ENCODE peak calls at places on chromosomes 12 and 14, in six cellular contexts. V, J, B, F, T and S are unnamed samples.

GRCh38 chr12:3225154-3225795 is 148.1 kb downstream of the TSPAN9 start:
- DNase-seq in T (no peak), B (peak; percentile 78), J (no peak), F (no peak), V (peak; percentile 76), S (peak; percentile 89)

GRCh38 chr12:79317184-79317847 is 373.4 kb downstream of the PAWR start:
- DNase-seq in V (no peak), F (no peak), T (no peak), B (no peak), J (no peak), S (no peak)

GRCh38 chr12:89783321-89784060 is 74.9 kb upstream of the ATP2B1 start:
- DNase-seq in B (peak; percentile 78), V (no peak), F (no peak), J (no peak), T (peak; percentile 21), S (peak; percentile 64)

GRCh38 chr14:34981743-34982420 is 910 bp upstream of the SRP54 start:
- DNase-seq in T (peak; percentile 50), F (no peak), B (no peak), J (peak; percentile 79), V (peak; percentile 35), S (peak; percentile 58)

GRCh38 chr14:52267501-52268190 is at the start of gene PTGDR:
- DNase-seq in J (peak; percentile 89), F (peak; percentile 41), V (no peak), T (peak; percentile 86), B (peak; percentile 52), S (peak; percentile 16)

GRCh38 chr14:94048676-94049624 is 22.8 kb downstream of the OTUB2 start:
- DNase-seq in V (no peak), F (no peak), T (no peak), B (no peak), J (peak; percentile 20), S (no peak)

GRCh38 chr12:20040844-20041243 is 327.5 kb upstream of the PDE3A start:
- DNase-seq in B (no peak), F (no peak), J (no peak), T (no peak), V (peak; percentile 3), S (peak; percentile 54)

GRCh38 chr12:85191-85666 is 18.7 kb downstream of the IQSEC3 start:
- DNase-seq in T (no peak), V (no peak), J (no peak), F (no peak), B (no peak), S (no peak)

GRCh38 chr14:32244404-32244803 is 41.3 kb upstream of the RNU6-8 start:
- DNase-seq in T (no peak), J (no peak), V (no peak), B (no peak), F (no peak), S (peak; percentile 26)

GRCh38 chr14:81990312-81990761 is 456.7 kb upstream of the SEL1L start:
- DNase-seq in J (no peak), V (peak; percentile 43), B (peak; percentile 57), T (peak; percentile 40), F (no peak), S (peak; percentile 63)

GRCh38 chr12:848519-849191 is 96.3 kb downstream of the WNK1 start:
- DNase-seq in B (peak; percentile 41), T (no peak), J (no peak), V (no peak), F (no peak), S (peak; percentile 72)

GRCh38 chr14:89476515-89476914 is 59.5 kb upstream of the FOXN3 start:
- DNase-seq in T (no peak), V (no peak), B (no peak), J (no peak), F (no peak), S (no peak)

GRCh38 chr12:24172773-24173447 is 223.4 kb upstream of the SOX5 start:
- DNase-seq in T (no peak), B (no peak), F (no peak), J (no peak), V (no peak), S (no peak)

GRCh38 chr12:29152223-29152868 is 3.3 kb downstream of the FAR2 start:
- DNase-seq in T (no peak), B (no peak), F (no peak), J (no peak), V (no peak), S (no peak)

GRCh38 chr12:49294086-49294803 is 702 bp upstream of the PRPH start:
- DNase-seq in B (no peak), V (no peak), T (no peak), J (peak; percentile 36), F (no peak), S (no peak)

GRCh38 chr14:26820101-26820500 is 222.3 kb upstream of the NOVA1 start:
- DNase-seq in T (no peak), F (no peak), V (no peak), J (no peak), B (peak; percentile 92), S (peak; percentile 7)

GRCh38 chr12:99146185-99146584 is 501.1 kb downstream of the APAF1 start:
- DNase-seq in J (no peak), B (no peak), V (no peak), T (no peak), F (no peak), S (no peak)

GRCh38 chr14:105087963-105088811 is 23.0 kb upstream of the GPR132 start:
- DNase-seq in V (peak; percentile 40), J (peak; percentile 81), B (peak; percentile 78), F (peak; percentile 77), T (peak; percentile 53), S (peak; percentile 68)

GRCh38 chr14:49769171-49769570 is 1.2 kb downstream of the KLHDC2 start:
- DNase-seq in B (peak; percentile 62), F (no peak), T (peak; percentile 69), J (no peak), V (peak; percentile 56), S (peak; percentile 45)

GRCh38 chr12:57236925-57237652 is 7.6 kb downstream of the SHMT2 start:
- DNase-seq in V (no peak), T (no peak), F (no peak), J (peak; percentile 74), B (no peak), S (no peak)

GRCh38 chr12:57238854-57239554 is 9.5 kb downstream of the SHMT2 start:
- DNase-seq in V (peak; percentile 76), F (peak; percentile 89), B (peak; percentile 83), J (peak; percentile 97), T (peak; percentile 89), S (peak; percentile 91)

GRCh38 chr12:57237653-57237951 is 8.1 kb downstream of the SHMT2 start:
- DNase-seq in F (no peak), B (no peak), V (no peak), J (no peak), T (no peak), S (no peak)

GRCh38 chr12:57239587-57240068 is 10.1 kb downstream of the SHMT2 start:
- DNase-seq in J (no peak), T (no peak), F (no peak), V (no peak), B (no peak), S (no peak)

GRCh38 chr12:57237952-57238853 is 8.7 kb downstream of the SHMT2 start:
- DNase-seq in J (peak; percentile 81), T (no peak), B (no peak), V (no peak), F (no peak), S (no peak)
- H3K4me3 ChIP-seq in J (peak overlapping the region; percentile 57), T (peak overlapping the region; percentile 35), B (peak overlapping the region; percentile 47), V (peak overlapping the region; percentile 48), F (peak overlapping the region; percentile 36), S (peak overlapping the region; percentile 72)

GRCh38 chr14:75928587-75929230 is 53.1 kb downstream of the TGFB3 start:
- DNase-seq in J (no peak), T (no peak), B (peak; percentile 11), F (no peak), V (no peak), S (no peak)

GRCh38 chr14:75927564-75928087 is 54.2 kb downstream of the TGFB3 start:
- DNase-seq in T (no peak), V (no peak), J (no peak), B (no peak), F (no peak), S (no peak)

GRCh38 chr14:75926431-75926830 is 55.4 kb downstream of the TGFB3 start:
- DNase-seq in B (peak; percentile 8), F (no peak), V (no peak), J (no peak), T (no peak), S (no peak)
- TF ChIP-seq CTCF in B (no peak), F (no peak), V (no peak), J (no peak), T (no peak), S (no peak)

GRCh38 chr14:68283378-68284123 is 464.0 kb downstream of the RAD51B start:
- DNase-seq in F (no peak), B (no peak), T (no peak), V (no peak), J (peak; percentile 94), S (no peak)
- H3K4me3 ChIP-seq in F (no peak overlapping the region), B (no peak overlapping the region), T (no peak overlapping the region), V (no peak overlapping the region), J (no peak overlapping the region), S (no peak overlapping the region)

DNA sequence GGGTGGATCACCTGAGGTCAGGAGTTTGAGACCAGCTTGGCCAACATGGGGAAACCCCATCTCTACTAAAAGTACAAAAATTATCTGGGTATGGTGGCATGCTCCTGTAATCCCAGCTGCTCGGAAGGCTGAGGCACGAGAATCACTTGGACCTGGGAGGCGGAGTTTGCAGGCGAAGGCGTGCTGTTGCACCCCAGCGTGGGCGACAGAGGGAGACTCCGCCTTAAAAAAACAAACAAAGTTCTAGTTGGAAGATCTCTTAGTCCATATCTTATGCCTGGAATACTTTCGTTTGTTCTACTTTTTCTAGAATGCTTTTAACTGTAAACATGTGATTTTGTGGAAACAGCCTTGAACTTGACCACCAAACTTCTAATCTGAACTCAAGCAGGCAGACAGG is 38.7 kb downstream of the PPHLN1 start:
- DNase-seq in B (no peak), J (no peak), V (no peak), T (no peak), F (no peak), S (no peak)
- TF ChIP-seq CTCF in B (no peak), J (no peak), V (no peak), T (no peak), F (no peak), S (no peak)

DNA sequence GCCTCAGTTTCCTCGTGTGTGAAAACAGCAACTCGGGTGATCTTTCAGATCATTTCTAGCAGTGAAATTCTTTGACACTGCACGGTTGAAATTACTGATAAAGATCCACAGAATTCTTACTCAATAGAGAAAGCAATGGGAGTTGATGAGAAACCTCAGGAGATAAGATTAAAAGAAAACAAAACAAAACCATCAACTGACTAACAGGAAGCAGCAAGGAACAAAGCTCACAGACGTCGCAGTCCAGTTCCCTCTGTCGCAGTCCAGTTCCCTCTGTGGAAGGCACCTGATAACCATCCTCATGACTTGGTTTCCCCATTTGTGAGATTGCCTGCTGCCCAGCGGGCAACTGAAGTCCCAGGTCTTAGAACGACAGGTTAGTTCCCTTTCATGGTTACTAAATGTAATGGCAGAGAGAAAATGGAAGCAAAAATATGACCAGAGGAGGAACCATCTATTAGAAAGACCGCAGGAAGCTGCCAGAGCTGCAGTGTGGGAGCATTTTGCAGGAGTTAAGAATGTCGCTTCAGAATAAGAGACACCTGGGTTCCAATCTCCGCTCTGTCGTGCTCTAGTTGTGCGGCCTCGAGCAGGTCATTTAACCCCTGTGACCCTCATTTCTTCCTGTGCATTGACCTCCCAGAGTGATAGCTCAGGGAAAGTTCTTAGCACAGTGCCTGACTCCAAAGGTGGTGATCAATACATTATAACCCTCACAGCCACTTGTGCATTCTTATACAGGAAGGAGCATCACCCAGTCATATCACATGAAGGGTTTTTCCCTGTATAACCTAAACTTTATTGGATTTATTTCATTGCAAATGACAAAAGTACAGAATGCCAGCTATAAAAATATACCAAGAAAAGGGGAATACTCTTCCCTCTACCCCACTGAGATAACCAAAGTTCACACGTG is 5.1 kb upstream of the MED13L start:
- DNase-seq in B (no peak), T (no peak), J (no peak), F (no peak), V (no peak), S (no peak)
- H3K4me3 ChIP-seq in B (no peak overlapping the region), T (no peak overlapping the region), J (peak overlapping the region; percentile 4), F (no peak overlapping the region), V (no peak overlapping the region), S (no peak overlapping the region)

GRCh38 chr12:92608418-92609091 is 94.2 kb upstream of the PLEKHG7 start:
- DNase-seq in T (peak; percentile 26), V (peak; percentile 63), F (no peak), B (peak; percentile 75), J (no peak), S (peak; percentile 83)
- TF ChIP-seq CTCF in T (no peak), V (peak; percentile 67), F (peak; percentile 26), B (peak; percentile 74), J (no peak), S (peak; percentile 68)